ENCODE peak calls at places on chromosomes 12 and 14, in four cellular contexts. H is mammary epithelial cell, U is mesendoderm, G is neural progenitor cell. T is an unnamed sample.

GRCh38 chr12:30795660-30796507 is 41.1 kb upstream of the CAPRIN2 start:
- DNase-seq in G (peak; percentile 84), H (peak; percentile 72), U (peak; percentile 95), T (peak; percentile 77)

GRCh38 chr14:92677087-92677668 is 71.2 kb downstream of the LGMN start:
- DNase-seq in U (no peak), G (no peak), H (no peak), T (no peak)

GRCh38 chr12:80868576-80868975 is 69.2 kb downstream of the LIN7A start:
- DNase-seq in U (peak; percentile 58), H (no peak), G (no peak), T (no peak)

GRCh38 chr12:112105891-112106290 is 2.7 kb downstream of the NAA25 start:
- DNase-seq in H (no peak), U (no peak), G (no peak), T (no peak)

GRCh38 chr14:49427117-49427516 is 159.1 kb downstream of the RPS29 start:
- DNase-seq in H (no peak), U (peak; percentile 40), G (peak; percentile 26), T (no peak)

GRCh38 chr12:97151481-97151880 is 244.4 kb downstream of the NEDD1 start:
- DNase-seq in H (peak; percentile 9), U (no peak), G (no peak), T (peak; percentile 96)

GRCh38 chr14:78530078-78530477 is 359.9 kb downstream of the NRXN3 start:
- DNase-seq in G (peak; percentile 88), U (peak; percentile 80), H (peak; percentile 4), T (no peak)

GRCh38 chr12:90543841-90544240 is 411.1 kb downstream of the CCER1 start:
- DNase-seq in G (no peak), U (no peak), H (no peak), T (peak; percentile 3)

GRCh38 chr14:54487771-54488170 is 1.0 kb downstream of the GMFB start:
- DNase-seq in G (peak; percentile 20), U (peak; percentile 58), H (peak; percentile 47), T (peak; percentile 49)

GRCh38 chr14:83548061-83548839 is 1981.7 kb upstream of the FLRT2 start:
- DNase-seq in G (peak; percentile 2), U (peak; percentile 18), H (no peak), T (peak; percentile 2)

GRCh38 chr14:32457213-32457920 is 128.3 kb downstream of the AKAP6 start:
- DNase-seq in U (no peak), G (no peak), H (no peak), T (peak; percentile 42)

GRCh38 chr12:40224439-40225291 is at the start of gene LRRK2:
- DNase-seq in G (peak; percentile 54), H (peak; percentile 30), U (peak; percentile 44), T (peak; percentile 65)

GRCh38 chr14:42163136-42163535 is 556.5 kb downstream of the LRFN5 start:
- DNase-seq in G (no peak), H (no peak), U (no peak), T (no peak)

GRCh38 chr12:91377456-91377855 is 194.8 kb upstream of the DCN start:
- DNase-seq in H (no peak), G (no peak), U (no peak), T (no peak)

GRCh38 chr14:64891839-64892375 is 12.2 kb upstream of the SPTB start:
- DNase-seq in G (peak; percentile 82), U (peak; percentile 70), H (peak; percentile 43), T (peak; percentile 44)

GRCh38 chr12:32151081-32151480 is 44.4 kb downstream of the BICD1 start:
- DNase-seq in U (no peak), H (no peak), G (no peak), T (no peak)

GRCh38 chr12:52391618-52392002 is 6.2 kb upstream of the KRT84 start:
- DNase-seq in H (peak; percentile 49), U (no peak), G (no peak), T (no peak)

GRCh38 chr14:22849212-22849819 is 12.9 kb downstream of the MMP14 start:
- DNase-seq in H (peak; percentile 71), G (no peak), U (no peak), T (peak; percentile 27)

GRCh38 chr12:108065061-108065460 is 64.0 kb upstream of the WSCD2 start:
- DNase-seq in G (no peak), H (no peak), U (no peak), T (no peak)

GRCh38 chr12:57552692-57553321 is 3.0 kb downstream of the KIF5A start:
- DNase-seq in U (no peak), H (no peak), G (peak; percentile 62), T (peak; percentile 47)

GRCh38 chr14:90495357-90496276 is 98.8 kb downstream of the CALM1 start:
- DNase-seq in G (peak; percentile 94), H (peak; percentile 51), U (peak; percentile 90), T (peak; percentile 57)

GRCh38 chr12:42483534-42483857 is 106.0 kb downstream of the PRICKLE1 start:
- DNase-seq in U (no peak), G (no peak), H (peak; percentile 42), T (no peak)

GRCh38 chr14:23568600-23569310 is 1.2 kb upstream of the AP1G2 start:
- DNase-seq in H (no peak), G (peak; percentile 65), U (peak; percentile 67), T (no peak)

GRCh38 chr12:95599880-95600279 is 48.6 kb upstream of the USP44 start:
- DNase-seq in H (no peak), G (no peak), U (no peak), T (no peak)

GRCh38 chr12:42382013-42382696 is 56.2 kb downstream of the PPHLN1 start:
- DNase-seq in G (peak; percentile 19), U (peak; percentile 63), H (peak; percentile 26), T (no peak)

GRCh38 chr12:26630546-26631027 is 202.4 kb downstream of the ITPR2 start:
- DNase-seq in H (no peak), G (no peak), U (no peak), T (peak; percentile 95)

GRCh38 chr14:34003052-34003668 is 52.3 kb upstream of the EGLN3 start:
- DNase-seq in U (no peak), H (no peak), G (no peak), T (no peak)

GRCh38 chr12:22408605-22409004 is 74.1 kb upstream of the ST8SIA1 start:
- DNase-seq in U (no peak), H (no peak), G (no peak), T (no peak)

GRCh38 chr12:22410497-22410896 is 76.0 kb upstream of the ST8SIA1 start:
- DNase-seq in H (peak; percentile 98), U (peak; percentile 2), G (no peak), T (no peak)

GRCh38 chr12:22406622-22407021 is 72.1 kb upstream of the ST8SIA1 start:
- DNase-seq in H (no peak), U (no peak), G (no peak), T (no peak)

GRCh38 chr12:22407397-22407796 is 72.9 kb upstream of the ST8SIA1 start:
- DNase-seq in G (no peak), U (no peak), H (no peak), T (no peak)

DNA sequence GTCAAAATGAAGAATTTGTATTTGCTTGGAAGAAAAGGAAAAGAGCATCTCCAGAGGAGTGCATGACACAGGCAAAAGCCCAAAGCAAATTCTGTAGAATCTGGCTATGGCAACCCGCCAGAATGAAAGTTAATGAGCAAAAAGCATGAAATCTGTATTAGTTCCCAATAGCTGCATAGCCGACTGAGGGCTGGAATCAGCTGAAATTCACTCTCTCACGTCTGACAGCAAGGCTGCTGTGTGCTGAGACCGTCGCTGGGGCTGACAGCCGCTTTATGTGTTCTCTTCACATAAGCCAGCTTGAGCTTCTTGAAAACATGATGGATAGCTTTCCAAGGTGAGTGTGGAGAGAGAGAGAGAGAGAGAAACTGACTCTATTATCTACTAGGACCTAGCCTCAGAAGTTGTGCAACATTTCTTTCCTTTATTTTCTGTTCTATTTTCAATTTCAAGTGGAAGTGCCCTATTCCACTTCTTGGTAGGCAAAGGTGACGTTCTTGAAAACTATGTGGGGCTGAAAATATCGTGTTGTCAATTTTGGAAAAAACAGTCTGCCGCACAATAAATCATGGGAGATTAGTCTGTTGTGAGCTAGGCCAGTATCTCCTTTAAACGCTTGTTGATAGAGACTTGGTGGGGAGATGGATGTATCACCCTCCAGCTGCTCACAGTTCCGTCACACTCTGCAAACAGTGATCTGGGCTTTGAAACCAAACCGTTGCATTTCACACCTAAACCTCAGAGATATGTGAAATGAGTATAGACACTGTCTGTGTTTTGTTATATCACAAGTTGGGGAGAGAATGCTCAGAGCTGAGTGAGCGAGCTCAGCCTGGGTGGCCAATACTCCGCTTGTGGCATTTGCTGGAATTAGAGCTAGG is 74.8 kb upstream of the ST8SIA1 start:
- DNase-seq in U (peak; percentile 34), H (no peak), G (no peak), T (no peak)
- H3K4me2 ChIP-seq in U (no peak overlapping the region), H (no peak overlapping the region), G (no peak overlapping the region), T (peak overlapping the region; percentile 18)

GRCh38 chr12:44873898-44874297 is 2.2 kb downstream of the NELL2 start:
- DNase-seq in G (no peak), U (peak; percentile 27), H (no peak), T (peak; percentile 1)

GRCh38 chr12:44874981-44875416 is 1.1 kb downstream of the NELL2 start:
- DNase-seq in H (no peak), G (peak; percentile 63), U (peak; percentile 67), T (no peak)

GRCh38 chr12:44875954-44876553 is at the start of gene NELL2:
- DNase-seq in U (peak; percentile 84), H (peak; percentile 35), G (peak; percentile 95), T (peak; percentile 13)

GRCh38 chr12:44875417-44875953 is 630 bp downstream of the NELL2 start:
- DNase-seq in H (no peak), G (peak; percentile 62), U (peak; percentile 60), T (no peak)

GRCh38 chr12:44876554-44877275 is 600 bp upstream of the NELL2 start:
- DNase-seq in H (peak; percentile 29), U (peak; percentile 80), G (peak; percentile 85), T (peak; percentile 22)
- H3K9ac ChIP-seq in H (no peak overlapping the region), U (peak overlapping the region; percentile 55), G (no peak overlapping the region), T (no peak overlapping the region)

DNA sequence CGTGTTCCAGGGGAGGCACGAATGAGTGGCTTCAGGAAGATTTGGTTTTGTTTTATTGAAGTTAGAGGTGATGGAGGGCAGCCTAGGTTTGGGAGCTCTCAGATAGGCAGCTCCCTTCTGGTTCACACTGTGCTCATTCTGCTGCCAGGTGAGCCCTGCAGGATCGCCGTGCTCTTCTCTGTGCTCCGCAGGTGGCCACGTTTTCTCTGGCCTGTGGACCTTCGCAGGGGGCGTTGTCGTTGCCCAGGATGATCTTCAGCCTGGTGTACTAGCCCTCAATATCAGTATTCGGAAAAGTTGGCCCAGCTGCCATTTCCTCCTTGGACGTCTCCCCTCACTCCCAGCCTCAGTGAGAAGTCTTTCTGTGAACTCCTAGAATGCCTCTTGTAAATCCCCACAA is 69.5 kb downstream of the PELI2 start:
- DNase-seq in U (no peak), G (no peak), H (no peak), T (no peak)
- H3K4me2 ChIP-seq in U (no peak overlapping the region), G (no peak overlapping the region), H (no peak overlapping the region), T (no peak overlapping the region)

GRCh38 chr14:76168531-76168930 is 16.8 kb downstream of the GPATCH2L start:
- DNase-seq in U (no peak), H (peak; percentile 9), G (no peak), T (peak; percentile 2)

GRCh38 chr14:76163668-76164363 is 12.1 kb downstream of the GPATCH2L start:
- DNase-seq in U (no peak), G (no peak), H (no peak), T (no peak)

GRCh38 chr14:76174982-76175381 is 23.3 kb downstream of the GPATCH2L start:
- DNase-seq in G (no peak), U (no peak), H (no peak), T (no peak)

DNA sequence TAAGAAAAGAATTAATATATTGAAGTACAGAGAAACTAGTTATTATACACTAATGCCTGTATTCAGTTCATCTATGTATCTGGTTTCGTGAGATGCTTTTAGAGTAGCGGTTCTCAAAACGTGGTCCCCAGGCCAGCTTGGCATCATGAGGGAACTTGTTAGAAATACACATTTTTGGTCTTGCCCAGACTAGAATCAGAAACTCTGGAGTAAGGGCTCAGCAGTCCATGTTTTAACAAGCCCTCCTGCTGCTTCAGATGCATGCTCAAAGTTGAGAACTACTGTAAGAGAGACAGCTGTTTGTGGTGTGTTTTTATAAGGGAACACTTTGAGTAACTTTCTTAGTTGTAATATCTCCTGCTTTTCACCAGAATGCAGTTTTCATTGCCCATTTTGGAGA is 18.1 kb downstream of the GPATCH2L start:
- DNase-seq in G (no peak), H (peak; percentile 26), U (no peak), T (no peak)
- H3K9ac ChIP-seq in G (no peak overlapping the region), H (no peak overlapping the region), U (no peak overlapping the region), T (no peak overlapping the region)